ENCODE peak calls at places on chromosomes 13 and 19, in nine cellular contexts. One of them, this sample, is unnamed.

GRCh38 chr13:39672378-39673132 is 17.1 kb downstream of the COG6 start:
- ATAC-seq in CD4-positive, CD25-positive, alpha-beta regulatory T cell: no peak
- ATAC-seq in CD8-positive, alpha-beta T cell: no peak
- ATAC-seq in activated CD8-positive, alpha-beta memory T cell treated with anti-CD3 and anti-CD28 coated beads, Interleukin-2, amount 10 ng/mL, durations not matched to agents 7 days and 5 days: no peak
- ATAC-seq in activated CD8-positive, alpha-beta T cell treated with anti-CD3 and anti-CD28 coated beads, Interleukin-2, amount 10 ng/mL, durations not matched to agents 7 days and 5 days: no peak
- ATAC-seq in T-helper 17 cell: no peak
- ATAC-seq in heart right ventricle: no peak
- ATAC-seq in effector memory CD8-positive, alpha-beta T cell: no peak
- ATAC-seq in activated CD4-positive, CD25-positive, alpha-beta regulatory T cell treated with anti-CD3 and anti-CD28 coated beads, Interleukin-2, amount 50 U/mL, for 24 hours: peak
- ATAC-seq in this sample: no peak

GRCh38 chr13:40578055-40578454 is 88.4 kb downstream of the FOXO1 start:
- ATAC-seq in CD4-positive, CD25-positive, alpha-beta regulatory T cell: no peak
- ATAC-seq in activated CD4-positive, CD25-positive, alpha-beta regulatory T cell treated with anti-CD3 and anti-CD28 coated beads, Interleukin-2, amount 50 U/mL, for 24 hours: no peak
- ATAC-seq in activated CD8-positive, alpha-beta T cell treated with anti-CD3 and anti-CD28 coated beads, Interleukin-2, amount 10 ng/mL, durations not matched to agents 7 days and 5 days: no peak
- ATAC-seq in CD8-positive, alpha-beta T cell: no peak
- ATAC-seq in activated CD8-positive, alpha-beta memory T cell treated with anti-CD3 and anti-CD28 coated beads, Interleukin-2, amount 10 ng/mL, durations not matched to agents 7 days and 5 days: no peak
- ATAC-seq in T-helper 17 cell: no peak
- ATAC-seq in effector memory CD8-positive, alpha-beta T cell: no peak
- ATAC-seq in heart right ventricle: peak
- ATAC-seq in this sample: no peak

GRCh38 chr13:78136966-78137365 is 218.3 kb upstream of the EDNRB start:
- ATAC-seq in CD8-positive, alpha-beta T cell: no peak
- ATAC-seq in effector memory CD8-positive, alpha-beta T cell: no peak
- ATAC-seq in activated CD8-positive, alpha-beta memory T cell treated with anti-CD3 and anti-CD28 coated beads, Interleukin-2, amount 10 ng/mL, durations not matched to agents 7 days and 5 days: no peak
- ATAC-seq in T-helper 17 cell: no peak
- ATAC-seq in activated CD8-positive, alpha-beta T cell treated with anti-CD3 and anti-CD28 coated beads, Interleukin-2, amount 10 ng/mL, durations not matched to agents 7 days and 5 days: no peak
- ATAC-seq in activated CD4-positive, CD25-positive, alpha-beta regulatory T cell treated with anti-CD3 and anti-CD28 coated beads, Interleukin-2, amount 50 U/mL, for 24 hours: no peak
- ATAC-seq in CD4-positive, CD25-positive, alpha-beta regulatory T cell: no peak
- ATAC-seq in heart right ventricle: no peak
- ATAC-seq in this sample: no peak

GRCh38 chr13:45658586-45659235 is 43.2 kb upstream of the ERICH6B start:
- ATAC-seq in CD8-positive, alpha-beta T cell: no peak
- ATAC-seq in activated CD8-positive, alpha-beta memory T cell treated with anti-CD3 and anti-CD28 coated beads, Interleukin-2, amount 10 ng/mL, durations not matched to agents 7 days and 5 days: no peak
- ATAC-seq in effector memory CD8-positive, alpha-beta T cell: no peak
- ATAC-seq in activated CD8-positive, alpha-beta T cell treated with anti-CD3 and anti-CD28 coated beads, Interleukin-2, amount 10 ng/mL, durations not matched to agents 7 days and 5 days: no peak
- ATAC-seq in CD4-positive, CD25-positive, alpha-beta regulatory T cell: no peak
- ATAC-seq in heart right ventricle: no peak
- ATAC-seq in activated CD4-positive, CD25-positive, alpha-beta regulatory T cell treated with anti-CD3 and anti-CD28 coated beads, Interleukin-2, amount 50 U/mL, for 24 hours: no peak
- ATAC-seq in T-helper 17 cell: no peak
- ATAC-seq in this sample: no peak

GRCh38 chr13:18971576-18972219 is 209.9 kb downstream of the TUBA3C start:
- ATAC-seq in activated CD8-positive, alpha-beta memory T cell treated with anti-CD3 and anti-CD28 coated beads, Interleukin-2, amount 10 ng/mL, durations not matched to agents 7 days and 5 days: no peak
- ATAC-seq in effector memory CD8-positive, alpha-beta T cell: no peak
- ATAC-seq in heart right ventricle: no peak
- ATAC-seq in activated CD4-positive, CD25-positive, alpha-beta regulatory T cell treated with anti-CD3 and anti-CD28 coated beads, Interleukin-2, amount 50 U/mL, for 24 hours: no peak
- ATAC-seq in CD4-positive, CD25-positive, alpha-beta regulatory T cell: no peak
- ATAC-seq in T-helper 17 cell: no peak
- ATAC-seq in activated CD8-positive, alpha-beta T cell treated with anti-CD3 and anti-CD28 coated beads, Interleukin-2, amount 10 ng/mL, durations not matched to agents 7 days and 5 days: no peak
- ATAC-seq in CD8-positive, alpha-beta T cell: no peak
- ATAC-seq in this sample: no peak

GRCh38 chr19:47255947-47256687 is at the start of gene CCDC9:
- ATAC-seq in activated CD8-positive, alpha-beta T cell treated with anti-CD3 and anti-CD28 coated beads, Interleukin-2, amount 10 ng/mL, durations not matched to agents 7 days and 5 days: no peak
- ATAC-seq in CD8-positive, alpha-beta T cell: no peak
- ATAC-seq in activated CD8-positive, alpha-beta memory T cell treated with anti-CD3 and anti-CD28 coated beads, Interleukin-2, amount 10 ng/mL, durations not matched to agents 7 days and 5 days: no peak
- ATAC-seq in CD4-positive, CD25-positive, alpha-beta regulatory T cell: peak
- ATAC-seq in effector memory CD8-positive, alpha-beta T cell: peak
- ATAC-seq in heart right ventricle: peak
- ATAC-seq in activated CD4-positive, CD25-positive, alpha-beta regulatory T cell treated with anti-CD3 and anti-CD28 coated beads, Interleukin-2, amount 50 U/mL, for 24 hours: peak
- ATAC-seq in T-helper 17 cell: no peak
- ATAC-seq in this sample: peak

GRCh38 chr19:18649371-18650047 is 12.7 kb downstream of the KLHL26 start:
- ATAC-seq in CD4-positive, CD25-positive, alpha-beta regulatory T cell: no peak
- ATAC-seq in heart right ventricle: peak
- ATAC-seq in activated CD4-positive, CD25-positive, alpha-beta regulatory T cell treated with anti-CD3 and anti-CD28 coated beads, Interleukin-2, amount 50 U/mL, for 24 hours: no peak
- ATAC-seq in CD8-positive, alpha-beta T cell: no peak
- ATAC-seq in effector memory CD8-positive, alpha-beta T cell: no peak
- ATAC-seq in activated CD8-positive, alpha-beta memory T cell treated with anti-CD3 and anti-CD28 coated beads, Interleukin-2, amount 10 ng/mL, durations not matched to agents 7 days and 5 days: no peak
- ATAC-seq in T-helper 17 cell: no peak
- ATAC-seq in activated CD8-positive, alpha-beta T cell treated with anti-CD3 and anti-CD28 coated beads, Interleukin-2, amount 10 ng/mL, durations not matched to agents 7 days and 5 days: no peak
- ATAC-seq in this sample: peak

GRCh38 chr13:28094311-28094710 is 6.1 kb downstream of the FLT3 start:
- ATAC-seq in activated CD4-positive, CD25-positive, alpha-beta regulatory T cell treated with anti-CD3 and anti-CD28 coated beads, Interleukin-2, amount 50 U/mL, for 24 hours: no peak
- ATAC-seq in effector memory CD8-positive, alpha-beta T cell: no peak
- ATAC-seq in T-helper 17 cell: no peak
- ATAC-seq in activated CD8-positive, alpha-beta T cell treated with anti-CD3 and anti-CD28 coated beads, Interleukin-2, amount 10 ng/mL, durations not matched to agents 7 days and 5 days: no peak
- ATAC-seq in heart right ventricle: no peak
- ATAC-seq in CD8-positive, alpha-beta T cell: no peak
- ATAC-seq in CD4-positive, CD25-positive, alpha-beta regulatory T cell: no peak
- ATAC-seq in activated CD8-positive, alpha-beta memory T cell treated with anti-CD3 and anti-CD28 coated beads, Interleukin-2, amount 10 ng/mL, durations not matched to agents 7 days and 5 days: no peak
- ATAC-seq in this sample: no peak

GRCh38 chr13:77846173-77846572 is 72.5 kb downstream of the EDNRB start:
- ATAC-seq in activated CD4-positive, CD25-positive, alpha-beta regulatory T cell treated with anti-CD3 and anti-CD28 coated beads, Interleukin-2, amount 50 U/mL, for 24 hours: no peak
- ATAC-seq in effector memory CD8-positive, alpha-beta T cell: no peak
- ATAC-seq in T-helper 17 cell: no peak
- ATAC-seq in activated CD8-positive, alpha-beta T cell treated with anti-CD3 and anti-CD28 coated beads, Interleukin-2, amount 10 ng/mL, durations not matched to agents 7 days and 5 days: no peak
- ATAC-seq in heart right ventricle: no peak
- ATAC-seq in CD8-positive, alpha-beta T cell: no peak
- ATAC-seq in activated CD8-positive, alpha-beta memory T cell treated with anti-CD3 and anti-CD28 coated beads, Interleukin-2, amount 10 ng/mL, durations not matched to agents 7 days and 5 days: no peak
- ATAC-seq in CD4-positive, CD25-positive, alpha-beta regulatory T cell: no peak
- ATAC-seq in this sample: no peak

GRCh38 chr13:35697281-35697680 is 220.8 kb upstream of the MAB21L1 start:
- ATAC-seq in activated CD4-positive, CD25-positive, alpha-beta regulatory T cell treated with anti-CD3 and anti-CD28 coated beads, Interleukin-2, amount 50 U/mL, for 24 hours: no peak
- ATAC-seq in heart right ventricle: no peak
- ATAC-seq in T-helper 17 cell: no peak
- ATAC-seq in CD8-positive, alpha-beta T cell: no peak
- ATAC-seq in CD4-positive, CD25-positive, alpha-beta regulatory T cell: no peak
- ATAC-seq in activated CD8-positive, alpha-beta T cell treated with anti-CD3 and anti-CD28 coated beads, Interleukin-2, amount 10 ng/mL, durations not matched to agents 7 days and 5 days: no peak
- ATAC-seq in effector memory CD8-positive, alpha-beta T cell: no peak
- ATAC-seq in activated CD8-positive, alpha-beta memory T cell treated with anti-CD3 and anti-CD28 coated beads, Interleukin-2, amount 10 ng/mL, durations not matched to agents 7 days and 5 days: no peak
- ATAC-seq in this sample: no peak

GRCh38 chr13:22461854-22462565 is 718.8 kb upstream of the SGCG start:
- ATAC-seq in activated CD8-positive, alpha-beta memory T cell treated with anti-CD3 and anti-CD28 coated beads, Interleukin-2, amount 10 ng/mL, durations not matched to agents 7 days and 5 days: no peak
- ATAC-seq in heart right ventricle: peak
- ATAC-seq in activated CD4-positive, CD25-positive, alpha-beta regulatory T cell treated with anti-CD3 and anti-CD28 coated beads, Interleukin-2, amount 50 U/mL, for 24 hours: no peak
- ATAC-seq in T-helper 17 cell: no peak
- ATAC-seq in CD4-positive, CD25-positive, alpha-beta regulatory T cell: no peak
- ATAC-seq in effector memory CD8-positive, alpha-beta T cell: no peak
- ATAC-seq in CD8-positive, alpha-beta T cell: no peak
- ATAC-seq in activated CD8-positive, alpha-beta T cell treated with anti-CD3 and anti-CD28 coated beads, Interleukin-2, amount 10 ng/mL, durations not matched to agents 7 days and 5 days: no peak
- ATAC-seq in this sample: no peak

GRCh38 chr19:44111910-44112463 is 1.2 kb upstream of the ZNF225 start:
- ATAC-seq in activated CD8-positive, alpha-beta memory T cell treated with anti-CD3 and anti-CD28 coated beads, Interleukin-2, amount 10 ng/mL, durations not matched to agents 7 days and 5 days: no peak
- ATAC-seq in heart right ventricle: no peak
- ATAC-seq in activated CD8-positive, alpha-beta T cell treated with anti-CD3 and anti-CD28 coated beads, Interleukin-2, amount 10 ng/mL, durations not matched to agents 7 days and 5 days: no peak
- ATAC-seq in activated CD4-positive, CD25-positive, alpha-beta regulatory T cell treated with anti-CD3 and anti-CD28 coated beads, Interleukin-2, amount 50 U/mL, for 24 hours: no peak
- ATAC-seq in CD8-positive, alpha-beta T cell: no peak
- ATAC-seq in CD4-positive, CD25-positive, alpha-beta regulatory T cell: no peak
- ATAC-seq in T-helper 17 cell: no peak
- ATAC-seq in effector memory CD8-positive, alpha-beta T cell: no peak
- ATAC-seq in this sample: no peak

GRCh38 chr13:113981201-113981605 is 7.3 kb upstream of the C13orf46 start:
- ATAC-seq in activated CD4-positive, CD25-positive, alpha-beta regulatory T cell treated with anti-CD3 and anti-CD28 coated beads, Interleukin-2, amount 50 U/mL, for 24 hours: no peak
- ATAC-seq in activated CD8-positive, alpha-beta memory T cell treated with anti-CD3 and anti-CD28 coated beads, Interleukin-2, amount 10 ng/mL, durations not matched to agents 7 days and 5 days: no peak
- ATAC-seq in CD8-positive, alpha-beta T cell: no peak
- ATAC-seq in activated CD8-positive, alpha-beta T cell treated with anti-CD3 and anti-CD28 coated beads, Interleukin-2, amount 10 ng/mL, durations not matched to agents 7 days and 5 days: no peak
- ATAC-seq in T-helper 17 cell: no peak
- ATAC-seq in effector memory CD8-positive, alpha-beta T cell: no peak
- ATAC-seq in heart right ventricle: peak
- ATAC-seq in CD4-positive, CD25-positive, alpha-beta regulatory T cell: no peak
- ATAC-seq in this sample: no peak

GRCh38 chr13:67042556-67042955 is 187.6 kb downstream of the PCDH9 start:
- ATAC-seq in activated CD8-positive, alpha-beta memory T cell treated with anti-CD3 and anti-CD28 coated beads, Interleukin-2, amount 10 ng/mL, durations not matched to agents 7 days and 5 days: no peak
- ATAC-seq in CD8-positive, alpha-beta T cell: no peak
- ATAC-seq in CD4-positive, CD25-positive, alpha-beta regulatory T cell: no peak
- ATAC-seq in activated CD8-positive, alpha-beta T cell treated with anti-CD3 and anti-CD28 coated beads, Interleukin-2, amount 10 ng/mL, durations not matched to agents 7 days and 5 days: no peak
- ATAC-seq in T-helper 17 cell: no peak
- ATAC-seq in heart right ventricle: no peak
- ATAC-seq in activated CD4-positive, CD25-positive, alpha-beta regulatory T cell treated with anti-CD3 and anti-CD28 coated beads, Interleukin-2, amount 50 U/mL, for 24 hours: no peak
- ATAC-seq in effector memory CD8-positive, alpha-beta T cell: no peak
- ATAC-seq in this sample: no peak

GRCh38 chr19:13850910-13851753 is 25.8 kb upstream of the NANOS3 start:
- ATAC-seq in T-helper 17 cell: no peak
- ATAC-seq in effector memory CD8-positive, alpha-beta T cell: peak
- ATAC-seq in activated CD4-positive, CD25-positive, alpha-beta regulatory T cell treated with anti-CD3 and anti-CD28 coated beads, Interleukin-2, amount 50 U/mL, for 24 hours: peak
- ATAC-seq in CD4-positive, CD25-positive, alpha-beta regulatory T cell: peak
- ATAC-seq in activated CD8-positive, alpha-beta memory T cell treated with anti-CD3 and anti-CD28 coated beads, Interleukin-2, amount 10 ng/mL, durations not matched to agents 7 days and 5 days: no peak
- ATAC-seq in heart right ventricle: peak
- ATAC-seq in activated CD8-positive, alpha-beta T cell treated with anti-CD3 and anti-CD28 coated beads, Interleukin-2, amount 10 ng/mL, durations not matched to agents 7 days and 5 days: no peak
- ATAC-seq in CD8-positive, alpha-beta T cell: peak
- ATAC-seq in this sample: no peak

GRCh38 chr13:44719857-44720671 is 143.9 kb upstream of the TSC22D1 start:
- ATAC-seq in activated CD8-positive, alpha-beta memory T cell treated with anti-CD3 and anti-CD28 coated beads, Interleukin-2, amount 10 ng/mL, durations not matched to agents 7 days and 5 days: no peak
- ATAC-seq in CD4-positive, CD25-positive, alpha-beta regulatory T cell: no peak
- ATAC-seq in heart right ventricle: peak
- ATAC-seq in activated CD4-positive, CD25-positive, alpha-beta regulatory T cell treated with anti-CD3 and anti-CD28 coated beads, Interleukin-2, amount 50 U/mL, for 24 hours: no peak
- ATAC-seq in activated CD8-positive, alpha-beta T cell treated with anti-CD3 and anti-CD28 coated beads, Interleukin-2, amount 10 ng/mL, durations not matched to agents 7 days and 5 days: no peak
- ATAC-seq in T-helper 17 cell: no peak
- ATAC-seq in CD8-positive, alpha-beta T cell: no peak
- ATAC-seq in effector memory CD8-positive, alpha-beta T cell: no peak
- ATAC-seq in this sample: no peak

GRCh38 chr19:50444059-50444458 is 11.4 kb downstream of the MYBPC2 start:
- ATAC-seq in T-helper 17 cell: no peak
- ATAC-seq in CD8-positive, alpha-beta T cell: no peak
- ATAC-seq in activated CD4-positive, CD25-positive, alpha-beta regulatory T cell treated with anti-CD3 and anti-CD28 coated beads, Interleukin-2, amount 50 U/mL, for 24 hours: no peak
- ATAC-seq in heart right ventricle: no peak
- ATAC-seq in activated CD8-positive, alpha-beta T cell treated with anti-CD3 and anti-CD28 coated beads, Interleukin-2, amount 10 ng/mL, durations not matched to agents 7 days and 5 days: no peak
- ATAC-seq in effector memory CD8-positive, alpha-beta T cell: no peak
- ATAC-seq in CD4-positive, CD25-positive, alpha-beta regulatory T cell: no peak
- ATAC-seq in activated CD8-positive, alpha-beta memory T cell treated with anti-CD3 and anti-CD28 coated beads, Interleukin-2, amount 10 ng/mL, durations not matched to agents 7 days and 5 days: no peak
- ATAC-seq in this sample: no peak

GRCh38 chr13:93472296-93472695 is 245.7 kb downstream of the GPC6 start:
- ATAC-seq in activated CD8-positive, alpha-beta T cell treated with anti-CD3 and anti-CD28 coated beads, Interleukin-2, amount 10 ng/mL, durations not matched to agents 7 days and 5 days: no peak
- ATAC-seq in heart right ventricle: no peak
- ATAC-seq in activated CD4-positive, CD25-positive, alpha-beta regulatory T cell treated with anti-CD3 and anti-CD28 coated beads, Interleukin-2, amount 50 U/mL, for 24 hours: no peak
- ATAC-seq in effector memory CD8-positive, alpha-beta T cell: no peak
- ATAC-seq in CD4-positive, CD25-positive, alpha-beta regulatory T cell: no peak
- ATAC-seq in T-helper 17 cell: no peak
- ATAC-seq in CD8-positive, alpha-beta T cell: no peak
- ATAC-seq in activated CD8-positive, alpha-beta memory T cell treated with anti-CD3 and anti-CD28 coated beads, Interleukin-2, amount 10 ng/mL, durations not matched to agents 7 days and 5 days: no peak
- ATAC-seq in this sample: peak

GRCh38 chr19:4441994-4442845 is 15.4 kb downstream of the UBXN6 start:
- ATAC-seq in heart right ventricle: no peak
- ATAC-seq in activated CD4-positive, CD25-positive, alpha-beta regulatory T cell treated with anti-CD3 and anti-CD28 coated beads, Interleukin-2, amount 50 U/mL, for 24 hours: peak
- ATAC-seq in CD4-positive, CD25-positive, alpha-beta regulatory T cell: no peak
- ATAC-seq in activated CD8-positive, alpha-beta memory T cell treated with anti-CD3 and anti-CD28 coated beads, Interleukin-2, amount 10 ng/mL, durations not matched to agents 7 days and 5 days: no peak
- ATAC-seq in T-helper 17 cell: no peak
- ATAC-seq in CD8-positive, alpha-beta T cell: no peak
- ATAC-seq in effector memory CD8-positive, alpha-beta T cell: peak
- ATAC-seq in activated CD8-positive, alpha-beta T cell treated with anti-CD3 and anti-CD28 coated beads, Interleukin-2, amount 10 ng/mL, durations not matched to agents 7 days and 5 days: no peak
- ATAC-seq in this sample: peak

GRCh38 chr13:48055712-48056111 is 18.2 kb downstream of the NUDT15 start:
- ATAC-seq in activated CD8-positive, alpha-beta T cell treated with anti-CD3 and anti-CD28 coated beads, Interleukin-2, amount 10 ng/mL, durations not matched to agents 7 days and 5 days: no peak
- ATAC-seq in heart right ventricle: no peak
- ATAC-seq in activated CD4-positive, CD25-positive, alpha-beta regulatory T cell treated with anti-CD3 and anti-CD28 coated beads, Interleukin-2, amount 50 U/mL, for 24 hours: no peak
- ATAC-seq in CD8-positive, alpha-beta T cell: no peak
- ATAC-seq in activated CD8-positive, alpha-beta memory T cell treated with anti-CD3 and anti-CD28 coated beads, Interleukin-2, amount 10 ng/mL, durations not matched to agents 7 days and 5 days: peak
- ATAC-seq in T-helper 17 cell: no peak
- ATAC-seq in CD4-positive, CD25-positive, alpha-beta regulatory T cell: no peak
- ATAC-seq in effector memory CD8-positive, alpha-beta T cell: no peak
- ATAC-seq in this sample: no peak

GRCh38 chr13:29679357-29680050 is 84.0 kb upstream of the SLC7A1 start:
- ATAC-seq in CD8-positive, alpha-beta T cell: no peak
- ATAC-seq in effector memory CD8-positive, alpha-beta T cell: no peak
- ATAC-seq in heart right ventricle: peak
- ATAC-seq in activated CD4-positive, CD25-positive, alpha-beta regulatory T cell treated with anti-CD3 and anti-CD28 coated beads, Interleukin-2, amount 50 U/mL, for 24 hours: no peak
- ATAC-seq in activated CD8-positive, alpha-beta T cell treated with anti-CD3 and anti-CD28 coated beads, Interleukin-2, amount 10 ng/mL, durations not matched to agents 7 days and 5 days: no peak
- ATAC-seq in CD4-positive, CD25-positive, alpha-beta regulatory T cell: no peak
- ATAC-seq in T-helper 17 cell: no peak
- ATAC-seq in activated CD8-positive, alpha-beta memory T cell treated with anti-CD3 and anti-CD28 coated beads, Interleukin-2, amount 10 ng/mL, durations not matched to agents 7 days and 5 days: no peak
- ATAC-seq in this sample: no peak

This sample was measured in stimulated activated memory B cell treated with anti-CD40 and anti-IgM and Interleukin-4, amounts not matched to agents 10 μg/mL and 1 μg/mL and 100 μg/mL, for 72 hours.